ENCODE peak calls at places on chromosomes 12 and 14, in nine cellular contexts. One of them, this sample, is unnamed.

GRCh38 chr12:28569698-28570411 is 379.6 kb downstream of the CCDC91 start:
- DNase-seq in RWPE2: no peak
- DNase-seq in lung: no peak
- DNase-seq in MCF 10A: peak; percentile 31
- DNase-seq in neural crest cell: no peak
- DNase-seq in hepatic stellate cell: peak; percentile 27
- DNase-seq in stimulated activated CD4-positive, alpha-beta T cell treated with anti-CD3 and anti-CD28 coated beads, Interleukin-1b, Interleukin-23, amount 100 ng/mL, for 24 hours: no peak
- DNase-seq in esophagus squamous epithelium: no peak
- DNase-seq in left cardiac atrium: no peak
- DNase-seq in this sample: no peak

GRCh38 chr12:108772896-108773797 is 41.8 kb upstream of the CORO1C start:
- DNase-seq in RWPE2: no peak
- DNase-seq in lung: no peak
- DNase-seq in MCF 10A: no peak
- DNase-seq in neural crest cell: no peak
- DNase-seq in hepatic stellate cell: no peak
- DNase-seq in stimulated activated CD4-positive, alpha-beta T cell treated with anti-CD3 and anti-CD28 coated beads, Interleukin-1b, Interleukin-23, amount 100 ng/mL, for 24 hours: no peak
- DNase-seq in esophagus squamous epithelium: no peak
- DNase-seq in left cardiac atrium: no peak
- DNase-seq in this sample: no peak

GRCh38 chr14:77882098-77882497 is 82.2 kb downstream of the ADCK1 start:
- DNase-seq in RWPE2: no peak
- DNase-seq in lung: no peak
- DNase-seq in MCF 10A: no peak
- DNase-seq in neural crest cell: no peak
- DNase-seq in hepatic stellate cell: no peak
- DNase-seq in stimulated activated CD4-positive, alpha-beta T cell treated with anti-CD3 and anti-CD28 coated beads, Interleukin-1b, Interleukin-23, amount 100 ng/mL, for 24 hours: no peak
- DNase-seq in esophagus squamous epithelium: no peak
- DNase-seq in left cardiac atrium: peak; percentile 55
- DNase-seq in this sample: no peak

GRCh38 chr14:68970096-68970612 is 8.9 kb downstream of the ACTN1 start:
- DNase-seq in RWPE2: no peak
- DNase-seq in lung: no peak
- DNase-seq in MCF 10A: no peak
- DNase-seq in neural crest cell: no peak
- DNase-seq in hepatic stellate cell: no peak
- DNase-seq in stimulated activated CD4-positive, alpha-beta T cell treated with anti-CD3 and anti-CD28 coated beads, Interleukin-1b, Interleukin-23, amount 100 ng/mL, for 24 hours: no peak
- DNase-seq in esophagus squamous epithelium: no peak
- DNase-seq in left cardiac atrium: no peak
- DNase-seq in this sample: no peak

GRCh38 chr12:117892441-117892840 is 76.3 kb downstream of the KSR2 start:
- DNase-seq in RWPE2: no peak
- DNase-seq in lung: no peak
- DNase-seq in MCF 10A: no peak
- DNase-seq in neural crest cell: no peak
- DNase-seq in hepatic stellate cell: no peak
- DNase-seq in stimulated activated CD4-positive, alpha-beta T cell treated with anti-CD3 and anti-CD28 coated beads, Interleukin-1b, Interleukin-23, amount 100 ng/mL, for 24 hours: no peak
- DNase-seq in esophagus squamous epithelium: no peak
- DNase-seq in left cardiac atrium: no peak
- DNase-seq in this sample: no peak

GRCh38 chr12:121036810-121037326 is 2.2 kb downstream of the OASL start:
- DNase-seq in RWPE2: no peak
- DNase-seq in lung: no peak
- DNase-seq in MCF 10A: peak; percentile 70
- DNase-seq in neural crest cell: no peak
- DNase-seq in hepatic stellate cell: peak; percentile 45
- DNase-seq in stimulated activated CD4-positive, alpha-beta T cell treated with anti-CD3 and anti-CD28 coated beads, Interleukin-1b, Interleukin-23, amount 100 ng/mL, for 24 hours: no peak
- DNase-seq in esophagus squamous epithelium: no peak
- DNase-seq in left cardiac atrium: no peak
- DNase-seq in this sample: no peak

GRCh38 chr12:43148711-43149110 is 403.3 kb downstream of the ADAMTS20 start:
- DNase-seq in RWPE2: peak; percentile 61
- DNase-seq in lung: no peak
- DNase-seq in MCF 10A: peak; percentile 97
- DNase-seq in neural crest cell: no peak
- DNase-seq in hepatic stellate cell: no peak
- DNase-seq in stimulated activated CD4-positive, alpha-beta T cell treated with anti-CD3 and anti-CD28 coated beads, Interleukin-1b, Interleukin-23, amount 100 ng/mL, for 24 hours: no peak
- DNase-seq in esophagus squamous epithelium: no peak
- DNase-seq in left cardiac atrium: no peak
- DNase-seq in this sample: no peak

GRCh38 chr14:21066882-21067502 is 3.1 kb upstream of the ARHGEF40 start:
- DNase-seq in RWPE2: no peak
- DNase-seq in lung: no peak
- DNase-seq in MCF 10A: peak; percentile 36
- DNase-seq in neural crest cell: no peak
- DNase-seq in hepatic stellate cell: no peak
- DNase-seq in stimulated activated CD4-positive, alpha-beta T cell treated with anti-CD3 and anti-CD28 coated beads, Interleukin-1b, Interleukin-23, amount 100 ng/mL, for 24 hours: no peak
- DNase-seq in esophagus squamous epithelium: no peak
- DNase-seq in left cardiac atrium: no peak
- DNase-seq in this sample: no peak

GRCh38 chr14:63186453-63186852 is 17.8 kb upstream of the RHOJ start:
- DNase-seq in RWPE2: no peak
- DNase-seq in lung: no peak
- DNase-seq in MCF 10A: no peak
- DNase-seq in neural crest cell: no peak
- DNase-seq in hepatic stellate cell: peak; percentile 27
- DNase-seq in stimulated activated CD4-positive, alpha-beta T cell treated with anti-CD3 and anti-CD28 coated beads, Interleukin-1b, Interleukin-23, amount 100 ng/mL, for 24 hours: no peak
- DNase-seq in esophagus squamous epithelium: no peak
- DNase-seq in left cardiac atrium: no peak
- DNase-seq in this sample: no peak

GRCh38 chr14:74875941-74876913 is at the start of gene PROX2:
- DNase-seq in RWPE2: no peak
- DNase-seq in lung: no peak
- DNase-seq in MCF 10A: no peak
- DNase-seq in neural crest cell: no peak
- DNase-seq in hepatic stellate cell: peak; percentile 46
- DNase-seq in stimulated activated CD4-positive, alpha-beta T cell treated with anti-CD3 and anti-CD28 coated beads, Interleukin-1b, Interleukin-23, amount 100 ng/mL, for 24 hours: no peak
- DNase-seq in esophagus squamous epithelium: no peak
- DNase-seq in left cardiac atrium: no peak
- DNase-seq in this sample: no peak

GRCh38 chr14:45181329-45181728 is 45.6 kb downstream of the FANCM start:
- DNase-seq in RWPE2: no peak
- DNase-seq in lung: no peak
- DNase-seq in MCF 10A: no peak
- DNase-seq in neural crest cell: no peak
- DNase-seq in hepatic stellate cell: no peak
- DNase-seq in stimulated activated CD4-positive, alpha-beta T cell treated with anti-CD3 and anti-CD28 coated beads, Interleukin-1b, Interleukin-23, amount 100 ng/mL, for 24 hours: no peak
- DNase-seq in esophagus squamous epithelium: no peak
- DNase-seq in left cardiac atrium: no peak
- DNase-seq in this sample: no peak

GRCh38 chr14:82075566-82075965 is 541.9 kb upstream of the SEL1L start:
- DNase-seq in RWPE2: no peak
- DNase-seq in lung: no peak
- DNase-seq in MCF 10A: peak; percentile 68
- DNase-seq in neural crest cell: peak; percentile 64
- DNase-seq in hepatic stellate cell: no peak
- DNase-seq in stimulated activated CD4-positive, alpha-beta T cell treated with anti-CD3 and anti-CD28 coated beads, Interleukin-1b, Interleukin-23, amount 100 ng/mL, for 24 hours: no peak
- DNase-seq in esophagus squamous epithelium: no peak
- DNase-seq in left cardiac atrium: peak; percentile 43
- DNase-seq in this sample: no peak

GRCh38 chr14:104277416-104278213 is 139.2 kb downstream of the KIF26A start:
- DNase-seq in RWPE2: peak; percentile 57
- DNase-seq in lung: no peak
- DNase-seq in MCF 10A: no peak
- DNase-seq in neural crest cell: no peak
- DNase-seq in hepatic stellate cell: no peak
- DNase-seq in stimulated activated CD4-positive, alpha-beta T cell treated with anti-CD3 and anti-CD28 coated beads, Interleukin-1b, Interleukin-23, amount 100 ng/mL, for 24 hours: no peak
- DNase-seq in esophagus squamous epithelium: no peak
- DNase-seq in left cardiac atrium: no peak
- DNase-seq in this sample: peak; percentile 43

GRCh38 chr12:118290130-118290529 is 82.6 kb downstream of the TAOK3 start:
- DNase-seq in RWPE2: no peak
- DNase-seq in lung: no peak
- DNase-seq in MCF 10A: no peak
- DNase-seq in neural crest cell: no peak
- DNase-seq in hepatic stellate cell: no peak
- DNase-seq in stimulated activated CD4-positive, alpha-beta T cell treated with anti-CD3 and anti-CD28 coated beads, Interleukin-1b, Interleukin-23, amount 100 ng/mL, for 24 hours: no peak
- DNase-seq in esophagus squamous epithelium: no peak
- DNase-seq in left cardiac atrium: no peak
- DNase-seq in this sample: no peak

GRCh38 chr14:103659631-103660030 is 30.6 kb downstream of the KLC1 start:
- DNase-seq in RWPE2: no peak
- DNase-seq in lung: no peak
- DNase-seq in MCF 10A: no peak
- DNase-seq in neural crest cell: no peak
- DNase-seq in hepatic stellate cell: no peak
- DNase-seq in stimulated activated CD4-positive, alpha-beta T cell treated with anti-CD3 and anti-CD28 coated beads, Interleukin-1b, Interleukin-23, amount 100 ng/mL, for 24 hours: no peak
- DNase-seq in esophagus squamous epithelium: no peak
- DNase-seq in left cardiac atrium: no peak
- DNase-seq in this sample: no peak

GRCh38 chr14:59591641-59592040 is 15.0 kb upstream of the CCDC175 start:
- DNase-seq in RWPE2: no peak
- DNase-seq in lung: no peak
- DNase-seq in MCF 10A: no peak
- DNase-seq in neural crest cell: no peak
- DNase-seq in hepatic stellate cell: no peak
- DNase-seq in stimulated activated CD4-positive, alpha-beta T cell treated with anti-CD3 and anti-CD28 coated beads, Interleukin-1b, Interleukin-23, amount 100 ng/mL, for 24 hours: no peak
- DNase-seq in esophagus squamous epithelium: no peak
- DNase-seq in left cardiac atrium: no peak
- DNase-seq in this sample: no peak

GRCh38 chr14:40398981-40399380 is 966.7 kb upstream of the FBXO33 start:
- DNase-seq in RWPE2: no peak
- DNase-seq in lung: no peak
- DNase-seq in MCF 10A: no peak
- DNase-seq in neural crest cell: no peak
- DNase-seq in hepatic stellate cell: no peak
- DNase-seq in stimulated activated CD4-positive, alpha-beta T cell treated with anti-CD3 and anti-CD28 coated beads, Interleukin-1b, Interleukin-23, amount 100 ng/mL, for 24 hours: no peak
- DNase-seq in esophagus squamous epithelium: no peak
- DNase-seq in left cardiac atrium: no peak
- DNase-seq in this sample: no peak

GRCh38 chr12:29168000-29168399 is 18.9 kb downstream of the FAR2 start:
- DNase-seq in RWPE2: no peak
- DNase-seq in lung: no peak
- DNase-seq in MCF 10A: no peak
- DNase-seq in neural crest cell: no peak
- DNase-seq in hepatic stellate cell: no peak
- DNase-seq in stimulated activated CD4-positive, alpha-beta T cell treated with anti-CD3 and anti-CD28 coated beads, Interleukin-1b, Interleukin-23, amount 100 ng/mL, for 24 hours: no peak
- DNase-seq in esophagus squamous epithelium: no peak
- DNase-seq in left cardiac atrium: no peak
- DNase-seq in this sample: no peak

GRCh38 chr14:94388027-94388895 is at the start of gene SERPINA1:
- DNase-seq in RWPE2: peak; percentile 89
- DNase-seq in lung: peak; percentile 72
- DNase-seq in MCF 10A: peak; percentile 91
- DNase-seq in neural crest cell: no peak
- DNase-seq in hepatic stellate cell: no peak
- DNase-seq in stimulated activated CD4-positive, alpha-beta T cell treated with anti-CD3 and anti-CD28 coated beads, Interleukin-1b, Interleukin-23, amount 100 ng/mL, for 24 hours: no peak
- DNase-seq in esophagus squamous epithelium: no peak
- DNase-seq in left cardiac atrium: no peak
- DNase-seq in this sample: no peak

This sample was measured in kidney.